ENCODE peak calls at places on chromosomes 5 and 9, in seven cellular contexts. One of them, this sample, is unnamed.
A peak's percentile ranks its signal among the peaks of the same experiment; 100 is the strongest.

GRCh38 chr5:57774439-57774838 is 291.8 kb upstream of the ACTBL2 start:
- DNase-seq in sciatic nerve: no peak
- DNase-seq in NCI-H1694 treated with DMSO at 0.1 percent for 48 hours: no peak
- DNase-seq in NCI-H460: no peak
- DNase-seq in fibroblast of mammary gland: no peak
- DNase-seq in posterior cingulate gyrus: no peak
- DNase-seq in iPS-NIHi11: no peak
- DNase-seq in this sample: no peak

GRCh38 chr5:154722097-154722496 is 33.1 kb upstream of the LARP1 start:
- DNase-seq in iPS-NIHi11: no peak
- DNase-seq in posterior cingulate gyrus: peak; percentile 34
- DNase-seq in NCI-H1694 treated with DMSO at 0.1 percent for 48 hours: no peak
- DNase-seq in sciatic nerve: no peak
- DNase-seq in NCI-H460: no peak
- DNase-seq in fibroblast of mammary gland: no peak
- DNase-seq in this sample: no peak

GRCh38 chr5:128349044-128349629 is 188.9 kb downstream of the FBN2 start:
- DNase-seq in NCI-H1694 treated with DMSO at 0.1 percent for 48 hours: no peak
- DNase-seq in sciatic nerve: no peak
- DNase-seq in posterior cingulate gyrus: no peak
- DNase-seq in NCI-H460: peak; percentile 4
- DNase-seq in fibroblast of mammary gland: peak; percentile 21
- DNase-seq in iPS-NIHi11: no peak
- DNase-seq in this sample: no peak

GRCh38 chr5:175162036-175162435 is 281.9 kb downstream of the DRD1 start:
- DNase-seq in iPS-NIHi11: no peak
- DNase-seq in NCI-H460: no peak
- DNase-seq in posterior cingulate gyrus: no peak
- DNase-seq in sciatic nerve: no peak
- DNase-seq in fibroblast of mammary gland: no peak
- DNase-seq in NCI-H1694 treated with DMSO at 0.1 percent for 48 hours: peak; percentile 65
- DNase-seq in this sample: no peak

GRCh38 chr9:110555971-110556370 is 23.6 kb downstream of the SVEP1 start:
- DNase-seq in NCI-H1694 treated with DMSO at 0.1 percent for 48 hours: no peak
- DNase-seq in NCI-H460: peak; percentile 25
- DNase-seq in posterior cingulate gyrus: no peak
- DNase-seq in iPS-NIHi11: no peak
- DNase-seq in fibroblast of mammary gland: peak; percentile 90
- DNase-seq in sciatic nerve: peak; percentile 62
- DNase-seq in this sample: no peak

GRCh38 chr5:74232281-74232680 is 408.2 kb downstream of the ENC1 start:
- DNase-seq in posterior cingulate gyrus: peak; percentile 88
- DNase-seq in fibroblast of mammary gland: peak; percentile 92
- DNase-seq in NCI-H1694 treated with DMSO at 0.1 percent for 48 hours: no peak
- DNase-seq in NCI-H460: no peak
- DNase-seq in sciatic nerve: no peak
- DNase-seq in iPS-NIHi11: no peak
- DNase-seq in this sample: no peak

GRCh38 chr5:115415143-115415491 is 118.7 kb upstream of the CCDC112 start:
- DNase-seq in NCI-H460: no peak
- DNase-seq in sciatic nerve: peak; percentile 68
- DNase-seq in NCI-H1694 treated with DMSO at 0.1 percent for 48 hours: no peak
- DNase-seq in posterior cingulate gyrus: peak; percentile 80
- DNase-seq in iPS-NIHi11: peak; percentile 26
- DNase-seq in fibroblast of mammary gland: peak; percentile 97
- DNase-seq in this sample: no peak

GRCh38 chr5:124663101-124663506 is 83.3 kb downstream of the ZNF608 start:
- DNase-seq in iPS-NIHi11: no peak
- DNase-seq in posterior cingulate gyrus: no peak
- DNase-seq in NCI-H460: no peak
- DNase-seq in fibroblast of mammary gland: no peak
- DNase-seq in NCI-H1694 treated with DMSO at 0.1 percent for 48 hours: no peak
- DNase-seq in sciatic nerve: no peak
- DNase-seq in this sample: no peak

GRCh38 chr5:8340739-8341344 is 471.9 kb downstream of the MTRR start:
- DNase-seq in NCI-H460: no peak
- DNase-seq in fibroblast of mammary gland: peak; percentile 20
- DNase-seq in posterior cingulate gyrus: no peak
- DNase-seq in iPS-NIHi11: peak; percentile 25
- DNase-seq in NCI-H1694 treated with DMSO at 0.1 percent for 48 hours: peak; percentile 18
- DNase-seq in sciatic nerve: no peak
- DNase-seq in this sample: no peak

GRCh38 chr5:26329562-26330189 is 708.7 kb downstream of the CDH9 start:
- DNase-seq in fibroblast of mammary gland: peak; percentile 2
- DNase-seq in posterior cingulate gyrus: no peak
- DNase-seq in sciatic nerve: no peak
- DNase-seq in NCI-H460: peak; percentile 32
- DNase-seq in iPS-NIHi11: peak; percentile 13
- DNase-seq in NCI-H1694 treated with DMSO at 0.1 percent for 48 hours: peak; percentile 49
- DNase-seq in this sample: no peak

GRCh38 chr5:107526263-107526937 is 144.3 kb downstream of the EFNA5 start:
- DNase-seq in posterior cingulate gyrus: no peak
- DNase-seq in iPS-NIHi11: no peak
- DNase-seq in sciatic nerve: no peak
- DNase-seq in NCI-H460: no peak
- DNase-seq in fibroblast of mammary gland: no peak
- DNase-seq in NCI-H1694 treated with DMSO at 0.1 percent for 48 hours: no peak
- DNase-seq in this sample: no peak

GRCh38 chr5:173395257-173395932 is 67.2 kb upstream of the STC2 start:
- DNase-seq in NCI-H460: peak; percentile 22
- DNase-seq in iPS-NIHi11: peak; percentile 35
- DNase-seq in fibroblast of mammary gland: peak; percentile 71
- DNase-seq in NCI-H1694 treated with DMSO at 0.1 percent for 48 hours: no peak
- DNase-seq in posterior cingulate gyrus: no peak
- DNase-seq in sciatic nerve: no peak
- DNase-seq in this sample: peak; percentile 36

GRCh38 chr9:110669439-110669838 is 848 bp downstream of the MUSK start:
- DNase-seq in posterior cingulate gyrus: no peak
- DNase-seq in NCI-H460: no peak
- DNase-seq in sciatic nerve: no peak
- DNase-seq in fibroblast of mammary gland: no peak
- DNase-seq in NCI-H1694 treated with DMSO at 0.1 percent for 48 hours: no peak
- DNase-seq in iPS-NIHi11: no peak
- DNase-seq in this sample: no peak

GRCh38 chr9:126558051-126558665 is 55.6 kb upstream of the LMX1B start:
- DNase-seq in iPS-NIHi11: peak; percentile 90
- DNase-seq in NCI-H460: peak; percentile 51
- DNase-seq in sciatic nerve: peak; percentile 72
- DNase-seq in NCI-H1694 treated with DMSO at 0.1 percent for 48 hours: peak; percentile 52
- DNase-seq in fibroblast of mammary gland: peak; percentile 29
- DNase-seq in posterior cingulate gyrus: peak; percentile 93
- DNase-seq in this sample: peak; percentile 83

GRCh38 chr9:93127395-93127911 is 6.6 kb downstream of the NINJ1 start:
- DNase-seq in fibroblast of mammary gland: no peak
- DNase-seq in NCI-H1694 treated with DMSO at 0.1 percent for 48 hours: no peak
- DNase-seq in sciatic nerve: peak; percentile 62
- DNase-seq in NCI-H460: no peak
- DNase-seq in posterior cingulate gyrus: peak; percentile 88
- DNase-seq in iPS-NIHi11: no peak
- DNase-seq in this sample: no peak

GRCh38 chr5:36733183-36733582 is 126.8 kb downstream of the SLC1A3 start:
- DNase-seq in posterior cingulate gyrus: no peak
- DNase-seq in sciatic nerve: no peak
- DNase-seq in NCI-H460: no peak
- DNase-seq in NCI-H1694 treated with DMSO at 0.1 percent for 48 hours: no peak
- DNase-seq in iPS-NIHi11: no peak
- DNase-seq in fibroblast of mammary gland: no peak
- DNase-seq in this sample: no peak

GRCh38 chr9:29176786-29177185 is 1603.5 kb upstream of the C9orf72 start:
- DNase-seq in NCI-H1694 treated with DMSO at 0.1 percent for 48 hours: no peak
- DNase-seq in NCI-H460: no peak
- DNase-seq in iPS-NIHi11: no peak
- DNase-seq in fibroblast of mammary gland: no peak
- DNase-seq in sciatic nerve: no peak
- DNase-seq in posterior cingulate gyrus: no peak
- DNase-seq in this sample: no peak

GRCh38 chr9:37453827-37454226 is 11.4 kb downstream of the ZBTB5 start:
- DNase-seq in fibroblast of mammary gland: no peak
- DNase-seq in sciatic nerve: no peak
- DNase-seq in posterior cingulate gyrus: no peak
- DNase-seq in iPS-NIHi11: no peak
- DNase-seq in NCI-H1694 treated with DMSO at 0.1 percent for 48 hours: no peak
- DNase-seq in NCI-H460: no peak
- DNase-seq in this sample: no peak

GRCh38 chr9:135772056-135773042 is 70.4 kb downstream of the KCNT1 start:
- DNase-seq in sciatic nerve: no peak
- DNase-seq in fibroblast of mammary gland: no peak
- DNase-seq in iPS-NIHi11: no peak
- DNase-seq in NCI-H460: no peak
- DNase-seq in NCI-H1694 treated with DMSO at 0.1 percent for 48 hours: no peak
- DNase-seq in posterior cingulate gyrus: no peak
- DNase-seq in this sample: no peak

GRCh38 chr9:79140751-79141150 is 431.0 kb upstream of the TLE4 start:
- DNase-seq in sciatic nerve: no peak
- DNase-seq in posterior cingulate gyrus: no peak
- DNase-seq in iPS-NIHi11: no peak
- DNase-seq in NCI-H1694 treated with DMSO at 0.1 percent for 48 hours: no peak
- DNase-seq in NCI-H460: no peak
- DNase-seq in fibroblast of mammary gland: no peak
- DNase-seq in this sample: no peak

GRCh38 chr5:125042243-125042887 is 295.9 kb upstream of the ZNF608 start:
- DNase-seq in sciatic nerve: no peak
- DNase-seq in NCI-H1694 treated with DMSO at 0.1 percent for 48 hours: no peak
- DNase-seq in fibroblast of mammary gland: peak; percentile 41
- DNase-seq in iPS-NIHi11: no peak
- DNase-seq in posterior cingulate gyrus: no peak
- DNase-seq in NCI-H460: no peak
- DNase-seq in this sample: no peak

GRCh38 chr5:155587458-155587857 is 573.9 kb downstream of the KIF4B start:
- DNase-seq in NCI-H460: no peak
- DNase-seq in iPS-NIHi11: no peak
- DNase-seq in NCI-H1694 treated with DMSO at 0.1 percent for 48 hours: no peak
- DNase-seq in sciatic nerve: no peak
- DNase-seq in posterior cingulate gyrus: no peak
- DNase-seq in fibroblast of mammary gland: no peak
- DNase-seq in this sample: no peak